ENCODE peak calls at places on chromosomes 1 and 21, in eight cellular contexts. J is EH; A is choroid plexus epithelial cell; B is ACHN; Z is NCI-H1105; O is bronchial epithelial cell; C is activated T-helper 1 cell treated with Interleukin-2 at 50 U/mL for 16 hours; E is activated CD4-positive, alpha-beta T cell treated with anti-CD3 and anti-CD28 coated beads, Interleukin-2, amount 50 U/mL, for 1 hour. S is an unnamed sample.

GRCh38 chr1:207890136-207890738 is 20.7 kb downstream of the CD34 start:
- DNase-seq in J (peak; percentile 96), A (peak; percentile 86), B (peak; percentile 54), Z (no peak), O (peak; percentile 65), C (no peak), E (no peak), S (peak; percentile 83)

GRCh38 chr1:236489710-236490377 is 33.9 kb upstream of the LGALS8 start:
- DNase-seq in J (peak; percentile 60), A (peak; percentile 85), B (peak; percentile 66), Z (no peak), O (peak; percentile 56), C (no peak), E (no peak), S (no peak)

GRCh38 chr1:76494807-76495206 is 372.5 kb upstream of the ST6GALNAC5 start:
- DNase-seq in J (no peak), A (peak; percentile 42), B (no peak), Z (no peak), O (no peak), C (no peak), E (no peak), S (no peak)

GRCh38 chr1:29559055-29559454 is 322.7 kb downstream of the PTPRU start:
- DNase-seq in J (no peak), A (no peak), B (no peak), Z (no peak), O (no peak), C (no peak), E (no peak), S (no peak)

GRCh38 chr1:181126871-181127587 is 38.5 kb downstream of the IER5 start:
- DNase-seq in J (no peak), A (peak; percentile 76), B (no peak), Z (peak; percentile 88), O (peak; percentile 86), C (no peak), E (no peak), S (no peak)

GRCh38 chr1:26031196-26031902 is 9.8 kb downstream of the EXTL1 start:
- DNase-seq in J (peak; percentile 63), A (peak; percentile 43), B (no peak), Z (no peak), O (no peak), C (no peak), E (no peak), S (no peak)

GRCh38 chr21:44636209-44637017 is 743 bp upstream of the KRTAP10-10 start:
- DNase-seq in J (no peak), A (no peak), B (no peak), Z (no peak), O (no peak), C (no peak), E (no peak), S (no peak)

GRCh38 chr1:3775498-3776230 is 3.1 kb downstream of the SMIM1 start:
- DNase-seq in J (peak; percentile 68), A (peak; percentile 75), B (peak; percentile 87), Z (peak; percentile 72), O (peak; percentile 62), C (peak; percentile 32), E (peak; percentile 53), S (peak; percentile 84)

GRCh38 chr1:226274138-226274537 is 34.8 kb downstream of the LIN9 start:
- DNase-seq in J (peak; percentile 15), A (peak; percentile 58), B (no peak), Z (no peak), O (no peak), C (no peak), E (no peak), S (no peak)

GRCh38 chr1:17059391-17060128 is 5.7 kb upstream of the SDHB start:
- DNase-seq in J (peak; percentile 77), A (peak; percentile 86), B (peak; percentile 72), Z (peak; percentile 41), O (peak; percentile 62), C (no peak), E (peak; percentile 21), S (peak; percentile 75)

GRCh38 chr1:116411784-116412479 is 38.9 kb downstream of the ATP1A1 start:
- DNase-seq in J (peak; percentile 63), A (peak; percentile 51), B (no peak), Z (no peak), O (no peak), C (no peak), E (no peak), S (no peak)